ENCODE peak calls at places on chromosomes 5 and 9, in five cellular contexts. One of them, this sample, is unnamed. For H3K4me1, the result is how much of the 10 kb centered on the place peaks cover.

GRCh38 chr5:154893381-154893780 is 35.0 kb downstream of the CNOT8 start:
- DNase-seq in endothelial cell of umbilical vein: no peak
- DNase-seq in cardiac muscle cell: no peak
- DNase-seq in CD8-positive, alpha-beta T cell: no peak
- DNase-seq in astrocyte: no peak
- DNase-seq in this sample: no peak

GRCh38 chr5:108607421-108607820 is 140.3 kb upstream of the FER start:
- DNase-seq in endothelial cell of umbilical vein: no peak
- DNase-seq in cardiac muscle cell: no peak
- DNase-seq in CD8-positive, alpha-beta T cell: no peak
- DNase-seq in astrocyte: no peak
- DNase-seq in this sample: no peak

GRCh38 chr5:5710471-5710870 is 288.0 kb downstream of the ICE1 start:
- DNase-seq in endothelial cell of umbilical vein: no peak
- DNase-seq in cardiac muscle cell: no peak
- DNase-seq in CD8-positive, alpha-beta T cell: no peak
- DNase-seq in astrocyte: no peak
- DNase-seq in this sample: no peak

GRCh38 chr5:15510092-15510491 is 10.1 kb downstream of the FBXL7 start:
- DNase-seq in endothelial cell of umbilical vein: no peak
- DNase-seq in cardiac muscle cell: peak
- DNase-seq in CD8-positive, alpha-beta T cell: no peak
- DNase-seq in astrocyte: peak
- DNase-seq in this sample: no peak

GRCh38 chr9:129276486-129277260 is 98.6 kb upstream of the IER5L start:
- DNase-seq in endothelial cell of umbilical vein: no peak
- DNase-seq in cardiac muscle cell: no peak
- DNase-seq in CD8-positive, alpha-beta T cell: no peak
- DNase-seq in astrocyte: no peak
- DNase-seq in this sample: peak

GRCh38 chr5:166341708-166342329 is 1949.6 kb upstream of the WWC1 start:
- DNase-seq in endothelial cell of umbilical vein: no peak
- DNase-seq in cardiac muscle cell: no peak
- DNase-seq in CD8-positive, alpha-beta T cell: no peak
- DNase-seq in astrocyte: no peak
- DNase-seq in this sample: no peak

GRCh38 chr9:126147186-126147585 is 179.4 kb upstream of the MVB12B start:
- DNase-seq in endothelial cell of umbilical vein: no peak
- DNase-seq in cardiac muscle cell: no peak
- DNase-seq in CD8-positive, alpha-beta T cell: no peak
- DNase-seq in astrocyte: no peak
- DNase-seq in this sample: no peak

GRCh38 chr9:107251756-107252322 is 31.2 kb upstream of the RAD23B start:
- DNase-seq in endothelial cell of umbilical vein: no peak
- DNase-seq in cardiac muscle cell: peak
- DNase-seq in CD8-positive, alpha-beta T cell: no peak
- DNase-seq in astrocyte: peak
- DNase-seq in this sample: no peak

GRCh38 chr5:136053336-136054121 is 24.7 kb downstream of the TGFBI start:
- DNase-seq in endothelial cell of umbilical vein: peak
- DNase-seq in cardiac muscle cell: peak
- DNase-seq in CD8-positive, alpha-beta T cell: no peak
- DNase-seq in astrocyte: peak
- DNase-seq in this sample: no peak

GRCh38 chr9:81146684-81147337 is 542.5 kb downstream of the TLE1 start:
- DNase-seq in endothelial cell of umbilical vein: no peak
- DNase-seq in cardiac muscle cell: no peak
- DNase-seq in CD8-positive, alpha-beta T cell: no peak
- DNase-seq in astrocyte: peak
- DNase-seq in this sample: no peak

GRCh38 chr5:120872292-120872691 is 408.2 kb downstream of the PRR16 start:
- DNase-seq in endothelial cell of umbilical vein: no peak
- DNase-seq in cardiac muscle cell: peak
- DNase-seq in CD8-positive, alpha-beta T cell: no peak
- DNase-seq in astrocyte: no peak
- DNase-seq in this sample: no peak

GRCh38 chr5:136084698-136085097 is 47.9 kb upstream of the SMAD5 start:
- DNase-seq in endothelial cell of umbilical vein: no peak
- DNase-seq in cardiac muscle cell: no peak
- DNase-seq in CD8-positive, alpha-beta T cell: no peak
- DNase-seq in astrocyte: no peak
- DNase-seq in this sample: no peak

GRCh38 chr9:71643330-71643729 is 125.0 kb downstream of the CEMIP2 start:
- DNase-seq in endothelial cell of umbilical vein: no peak
- DNase-seq in cardiac muscle cell: no peak
- DNase-seq in CD8-positive, alpha-beta T cell: no peak
- DNase-seq in astrocyte: no peak
- DNase-seq in this sample: no peak

GRCh38 chr5:137496919-137497318 is 2.2 kb downstream of the SPOCK1 start:
- DNase-seq in endothelial cell of umbilical vein: no peak
- DNase-seq in cardiac muscle cell: no peak
- DNase-seq in CD8-positive, alpha-beta T cell: no peak
- DNase-seq in astrocyte: no peak
- DNase-seq in this sample: no peak

GRCh38 chr9:81787747-81788632 is 98.6 kb upstream of the TLE1 start:
- DNase-seq in endothelial cell of umbilical vein: peak
- DNase-seq in cardiac muscle cell: peak
- DNase-seq in CD8-positive, alpha-beta T cell: no peak
- DNase-seq in astrocyte: peak
- DNase-seq in this sample: no peak

GRCh38 chr9:134550584-134550983 is 91.0 kb upstream of the COL5A1 start:
- DNase-seq in endothelial cell of umbilical vein: no peak
- DNase-seq in cardiac muscle cell: no peak
- DNase-seq in CD8-positive, alpha-beta T cell: no peak
- DNase-seq in astrocyte: no peak
- DNase-seq in this sample: peak
- TF ChIP-seq CTCF in endothelial cell of umbilical vein: no peak
- TF ChIP-seq CTCF in cardiac muscle cell: no peak
- TF ChIP-seq CTCF in CD8-positive, alpha-beta T cell: no peak
- TF ChIP-seq CTCF in astrocyte: no peak
- TF ChIP-seq CTCF in this sample: no peak

DNA sequence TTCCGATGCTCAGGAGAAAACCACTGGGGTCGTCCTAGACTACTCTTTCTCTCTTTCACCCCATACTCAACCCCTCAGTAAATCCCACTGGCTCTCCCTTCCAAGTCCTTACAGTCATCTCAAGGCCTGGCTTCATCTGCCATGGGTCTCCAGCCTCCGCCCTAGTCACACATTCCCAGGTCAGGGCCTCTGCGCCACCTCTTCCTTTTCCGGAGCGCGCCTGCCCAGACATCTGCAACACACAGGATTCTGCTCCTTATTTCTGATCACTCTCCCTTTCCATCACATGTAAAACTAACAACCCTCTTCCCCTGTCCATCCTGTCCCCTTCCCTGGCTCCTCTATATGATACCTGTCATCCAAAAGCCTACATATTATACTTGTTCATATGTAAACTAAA is 39.8 kb downstream of the RAPGEF1 start:
- DNase-seq in endothelial cell of umbilical vein: no peak
- DNase-seq in cardiac muscle cell: no peak
- DNase-seq in CD8-positive, alpha-beta T cell: no peak
- DNase-seq in astrocyte: no peak
- DNase-seq in this sample: no peak
- H3K4me1 ChIP-seq in endothelial cell of umbilical vein: under half
- H3K4me1 ChIP-seq in cardiac muscle cell: under half
- H3K4me1 ChIP-seq in CD8-positive, alpha-beta T cell: under half
- H3K4me1 ChIP-seq in astrocyte: under half
- H3K4me1 ChIP-seq in this sample: half or more

GRCh38 chr5:151743535-151743934 is 14.9 kb downstream of the ATOX1 start:
- DNase-seq in endothelial cell of umbilical vein: no peak
- DNase-seq in cardiac muscle cell: no peak
- DNase-seq in CD8-positive, alpha-beta T cell: no peak
- DNase-seq in astrocyte: no peak
- DNase-seq in this sample: no peak
- H3K27ac ChIP-seq in endothelial cell of umbilical vein: no peak
- H3K27ac ChIP-seq in cardiac muscle cell: no peak
- H3K27ac ChIP-seq in CD8-positive, alpha-beta T cell: no peak
- H3K27ac ChIP-seq in astrocyte: peak
- H3K27ac ChIP-seq in this sample: no peak

DNA sequence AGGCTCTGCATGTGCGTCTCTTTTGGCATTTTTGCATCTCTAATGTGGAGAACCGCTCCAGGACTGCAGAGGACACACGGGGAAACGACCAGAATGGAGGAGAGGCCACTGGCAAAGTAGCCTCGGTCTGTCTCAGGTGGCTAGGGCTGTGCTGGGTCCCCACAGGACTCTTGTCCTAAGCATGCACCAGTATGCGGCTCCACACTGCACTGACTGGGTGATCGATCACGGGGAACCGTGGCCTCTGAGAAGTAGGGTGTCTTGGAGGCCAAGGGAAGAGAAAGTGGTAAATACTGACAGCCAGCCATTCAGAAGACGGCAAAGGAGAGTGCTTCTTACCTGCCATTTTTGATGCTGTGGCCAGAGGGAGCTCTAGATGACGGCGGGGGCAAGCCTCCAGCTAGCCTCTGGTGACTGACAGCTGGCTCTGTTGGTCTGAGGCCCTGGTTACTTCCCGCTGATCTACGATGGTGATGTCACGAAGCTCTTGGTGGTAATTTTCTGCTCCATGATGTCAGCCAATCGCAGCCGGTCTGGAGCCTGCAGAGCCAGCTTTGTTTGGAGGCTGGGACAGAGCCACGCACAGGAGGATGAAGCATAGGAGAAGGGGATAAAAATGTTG is 40.4 kb upstream of the GADD45G start:
- DNase-seq in endothelial cell of umbilical vein: peak
- DNase-seq in cardiac muscle cell: peak
- DNase-seq in CD8-positive, alpha-beta T cell: no peak
- DNase-seq in astrocyte: no peak
- DNase-seq in this sample: no peak
- TF ChIP-seq CTCF in endothelial cell of umbilical vein: no peak
- TF ChIP-seq CTCF in cardiac muscle cell: no peak
- TF ChIP-seq CTCF in CD8-positive, alpha-beta T cell: no peak
- TF ChIP-seq CTCF in astrocyte: no peak
- TF ChIP-seq CTCF in this sample: no peak

GRCh38 chr5:114780290-114780689 is 389.4 kb downstream of the TRIM36 start:
- DNase-seq in endothelial cell of umbilical vein: no peak
- DNase-seq in cardiac muscle cell: no peak
- DNase-seq in CD8-positive, alpha-beta T cell: no peak
- DNase-seq in astrocyte: no peak
- DNase-seq in this sample: no peak

GRCh38 chr5:114782869-114783268 is 386.8 kb downstream of the TRIM36 start:
- DNase-seq in endothelial cell of umbilical vein: no peak
- DNase-seq in cardiac muscle cell: peak
- DNase-seq in CD8-positive, alpha-beta T cell: no peak
- DNase-seq in astrocyte: no peak
- DNase-seq in this sample: no peak

GRCh38 chr5:114782217-114782616 is 387.5 kb downstream of the TRIM36 start:
- DNase-seq in endothelial cell of umbilical vein: no peak
- DNase-seq in cardiac muscle cell: no peak
- DNase-seq in CD8-positive, alpha-beta T cell: no peak
- DNase-seq in astrocyte: no peak
- DNase-seq in this sample: no peak
- H3K4me1 ChIP-seq in endothelial cell of umbilical vein: under half
- H3K4me1 ChIP-seq in cardiac muscle cell: under half
- H3K4me1 ChIP-seq in CD8-positive, alpha-beta T cell: under half
- H3K4me1 ChIP-seq in astrocyte: under half
- H3K4me1 ChIP-seq in this sample: under half

DNA sequence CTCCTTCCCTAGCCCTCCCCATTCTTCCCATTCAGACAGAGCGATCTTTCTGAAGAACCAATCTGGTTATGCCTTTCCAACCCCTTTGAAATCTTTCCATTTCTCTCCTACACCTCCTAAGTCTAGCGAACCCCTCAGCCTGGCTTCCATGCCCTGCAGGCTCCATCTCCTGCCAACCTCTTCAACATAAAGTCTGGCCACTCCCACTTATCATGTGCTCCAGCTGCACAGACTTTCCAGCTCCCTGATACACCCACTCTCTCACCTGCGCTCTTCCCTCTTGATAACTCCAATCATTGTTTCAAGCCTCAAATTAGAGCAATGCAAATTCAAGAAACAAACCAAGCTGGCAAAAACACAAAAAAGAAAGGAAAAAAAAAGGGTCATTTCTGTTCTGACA is 3.8 kb upstream of the ORM1 start:
- DNase-seq in endothelial cell of umbilical vein: no peak
- DNase-seq in cardiac muscle cell: no peak
- DNase-seq in CD8-positive, alpha-beta T cell: no peak
- DNase-seq in astrocyte: no peak
- DNase-seq in this sample: peak
- H3K27ac ChIP-seq in endothelial cell of umbilical vein: no peak
- H3K27ac ChIP-seq in cardiac muscle cell: no peak
- H3K27ac ChIP-seq in CD8-positive, alpha-beta T cell: no peak
- H3K27ac ChIP-seq in astrocyte: no peak
- H3K27ac ChIP-seq in this sample: no peak